ENCODE peak calls at places on chromosomes 13 and 19, in four cellular contexts. V is H1, P is K562, X is HepG2. H is an unnamed sample.

GRCh38 chr13:36515466-36515865 is 83.2 kb downstream of the CCNA1 start:
- DNase-seq in V (no peak), P (no peak), X (no peak), H (no peak)

GRCh38 chr19:7863157-7863970 is 10.8 kb downstream of the PRR36 start:
- DNase-seq in V (peak), P (no peak), X (no peak), H (no peak)

GRCh38 chr19:1945899-1946298 is 4.9 kb downstream of the CSNK1G2 start:
- DNase-seq in V (peak), P (peak), X (peak), H (no peak)

GRCh38 chr19:48149430-48149829 is 20.7 kb downstream of the LIG1 start:
- DNase-seq in V (no peak), P (no peak), X (no peak), H (no peak)

GRCh38 chr19:18589380-18590272 is 1.0 kb downstream of the REX1BD start:
- DNase-seq in V (peak), P (peak), X (peak), H (no peak)

GRCh38 chr13:99265823-99266426 is 7.7 kb upstream of the GPR18 start:
- DNase-seq in V (no peak), P (peak), X (peak), H (no peak)

GRCh38 chr19:4877753-4878490 is 10.5 kb upstream of the PLIN3 start:
- DNase-seq in V (peak), P (peak), X (no peak), H (no peak)

GRCh38 chr19:42280761-42281174 is 11.7 kb downstream of the CIC start:
- DNase-seq in V (no peak), P (peak), X (no peak), H (no peak)

GRCh38 chr13:112783135-112783945 is 93.5 kb downstream of the ATP11A start:
- DNase-seq in V (peak), P (no peak), X (no peak), H (no peak)

GRCh38 chr19:48964205-48965032 is 690 bp upstream of the FTL start:
- DNase-seq in V (peak), P (no peak), X (peak), H (no peak)

GRCh38 chr19:2663920-2664571 is 38.4 kb downstream of the GNG7 start:
- DNase-seq in V (no peak), P (peak), X (no peak), H (no peak)

GRCh38 chr19:18637644-18638630 is 1.1 kb downstream of the KLHL26 start:
- DNase-seq in V (no peak), P (no peak), X (no peak), H (no peak)

GRCh38 chr19:49340865-49341718 is 5.9 kb downstream of the CD37 start:
- DNase-seq in V (no peak), P (no peak), X (no peak), H (no peak)

GRCh38 chr13:99959538-99960230 is 11.9 kb downstream of the ZIC5 start:
- DNase-seq in V (peak), P (no peak), X (no peak), H (no peak)

GRCh38 chr19:8392017-8392591 is 1.9 kb downstream of the RAB11B start:
- DNase-seq in V (no peak), P (no peak), X (no peak), H (no peak)

GRCh38 chr19:49084206-49085019 is 838 bp upstream of the SNRNP70 start:
- DNase-seq in V (no peak), P (no peak), X (no peak), H (no peak)

GRCh38 chr19:7792286-7792685 is 29.2 kb downstream of the CLEC4M start:
- DNase-seq in V (no peak), P (no peak), X (no peak), H (no peak)

GRCh38 chr19:8561071-8561764 is 16.0 kb downstream of the MYO1F start:
- DNase-seq in V (no peak), P (no peak), X (no peak), H (no peak)

GRCh38 chr13:66014757-66015156 is 1215.4 kb downstream of the PCDH9 start:
- DNase-seq in V (no peak), P (no peak), X (no peak), H (no peak)

GRCh38 chr13:44364019-44364418 is 9.6 kb upstream of the SERP2 start:
- DNase-seq in V (no peak), P (no peak), X (peak), H (no peak)

GRCh38 chr13:80082396-80083096 is 258.4 kb downstream of the SPRY2 start:
- DNase-seq in V (no peak), P (no peak), X (no peak), H (no peak)

GRCh38 chr13:71754407-71754974 is 112.5 kb downstream of the DACH1 start:
- DNase-seq in V (no peak), P (no peak), X (no peak), H (no peak)

GRCh38 chr13:109785892-109786450 is 412 bp downstream of the IRS2 start:
- DNase-seq in V (no peak), P (peak), X (no peak), H (no peak)

GRCh38 chr13:85698236-85698635 is 101.0 kb downstream of the SLITRK6 start:
- DNase-seq in V (no peak), P (no peak), X (no peak), H (no peak)

GRCh38 chr19:58538257-58539168 is 5.4 kb upstream of the TRIM28 start:
- DNase-seq in V (peak), P (no peak), X (no peak), H (no peak)

GRCh38 chr19:29232315-29232852 is 19.4 kb upstream of the UQCRFS1 start:
- DNase-seq in V (no peak), P (no peak), X (no peak), H (no peak)

GRCh38 chr13:99734013-99734693 is 232.9 kb downstream of the TM9SF2 start:
- DNase-seq in V (no peak), P (no peak), X (no peak), H (no peak)

GRCh38 chr19:46291829-46292228 is 5.0 kb upstream of the HIF3A start:
- DNase-seq in V (no peak), P (no peak), X (no peak), H (no peak)

GRCh38 chr19:42467437-42467760 is 24.7 kb upstream of the CXCL17 start:
- DNase-seq in V (no peak), P (no peak), X (no peak), H (no peak)

DNA sequence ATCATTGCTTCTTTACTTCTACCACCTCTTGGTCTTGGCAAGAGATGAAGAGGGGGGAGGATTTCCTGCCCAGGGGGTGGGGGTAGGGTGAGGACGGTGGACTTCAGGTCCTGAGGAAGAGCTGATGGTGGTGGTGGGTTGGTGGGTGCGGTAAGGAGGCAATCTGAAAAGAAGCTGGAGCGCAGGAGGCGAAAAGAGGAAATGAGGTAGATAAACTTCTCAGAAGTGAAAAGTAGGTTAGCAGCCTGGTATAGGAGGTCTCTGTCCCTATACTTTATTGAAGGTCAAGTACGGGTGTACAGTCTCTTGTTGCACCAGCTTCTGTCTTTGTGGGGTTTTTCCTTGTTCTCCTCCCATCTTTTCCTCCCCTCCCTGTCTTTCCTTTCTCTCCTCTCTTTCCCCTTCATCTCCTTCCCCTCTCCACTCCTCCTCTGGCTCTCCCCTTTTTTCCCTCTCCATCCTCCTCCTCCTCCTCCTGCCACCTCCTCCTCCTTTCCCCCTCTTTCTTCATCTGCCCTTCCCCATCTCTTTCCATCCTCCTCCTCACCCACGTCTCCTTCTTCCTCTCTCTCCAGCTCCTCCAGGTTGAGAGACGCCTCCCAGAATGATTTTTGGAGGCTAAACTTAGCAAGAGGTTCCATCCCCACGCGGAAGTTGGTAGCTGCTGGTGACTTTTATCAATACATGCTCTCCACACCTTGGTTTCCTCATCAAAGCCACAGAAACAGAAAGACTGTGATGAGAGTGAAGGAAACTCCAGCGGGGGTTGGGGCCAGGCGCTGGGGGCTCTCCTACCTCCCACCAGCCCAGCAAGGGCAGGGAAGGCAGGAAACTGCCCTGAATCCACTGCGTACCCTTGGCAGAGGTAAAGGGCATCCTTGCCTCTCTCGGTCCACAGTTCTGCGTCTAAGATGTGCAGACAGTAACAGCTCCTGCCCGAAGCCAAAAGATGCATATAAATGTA is 15.3 kb downstream of the TNFSF14 start:
- DNase-seq in V (no peak), P (no peak), X (no peak), H (no peak)
- TF ChIP-seq TAF1 in V (no peak), P (no peak), X (no peak), H (no peak)

DNA sequence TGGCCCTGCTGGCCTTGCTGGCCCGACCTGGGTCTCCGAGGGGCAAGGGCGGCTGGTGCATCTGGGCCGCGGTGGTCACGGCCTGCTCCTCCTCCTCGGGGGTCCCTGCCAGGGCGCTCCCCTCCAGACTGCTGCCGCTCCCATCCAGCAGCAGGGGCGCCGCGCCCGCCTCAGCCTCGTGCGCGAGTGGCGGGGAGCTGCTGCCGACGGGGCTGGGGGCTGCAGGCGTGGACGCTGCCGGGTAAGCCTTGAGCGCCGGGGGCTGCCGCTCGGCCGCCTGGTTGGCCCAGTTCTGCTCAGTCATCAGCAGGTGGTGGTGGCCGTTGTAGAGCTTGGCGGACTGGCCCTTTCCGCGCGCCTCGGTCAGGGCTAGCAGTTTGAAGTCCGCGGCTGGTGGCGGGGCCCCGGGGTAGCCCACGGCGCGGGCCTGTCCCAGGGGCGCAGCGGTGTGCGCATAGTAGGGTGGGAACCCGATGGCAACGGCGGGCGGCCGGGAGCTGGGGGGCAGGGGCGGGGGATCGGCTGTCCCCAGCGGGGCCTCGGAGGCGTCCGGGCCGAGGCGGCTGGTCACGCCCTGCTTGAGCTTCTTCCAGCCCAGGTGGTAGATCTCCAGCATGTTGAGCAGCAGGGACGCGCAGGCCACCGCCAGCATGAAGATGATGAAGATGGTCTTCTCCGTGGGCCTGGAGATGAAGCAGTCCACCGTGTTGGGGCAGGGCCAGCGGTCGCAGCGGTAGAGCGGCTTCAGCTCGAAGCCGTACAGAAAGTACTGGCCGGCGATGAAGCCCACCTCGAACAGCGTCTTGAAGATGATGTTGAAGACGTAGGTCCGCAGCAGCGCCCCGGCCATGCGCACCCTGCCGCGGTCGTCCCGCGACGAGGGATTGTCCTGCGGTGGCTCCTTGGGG is 18.6 kb downstream of the GJA3 start:
- DNase-seq in V (peak), P (no peak), X (no peak), H (no peak)
- TF ChIP-seq EZH2 in V (no peak), P (no peak), X (no peak), H (no peak)

GRCh38 chr19:31332096-31332495 is 17.1 kb downstream of the TSHZ3 start:
- DNase-seq in V (no peak), P (no peak), X (no peak), H (no peak)

GRCh38 chr19:31331536-31331935 is 17.7 kb downstream of the TSHZ3 start:
- DNase-seq in V (no peak), P (no peak), X (no peak), H (no peak)

GRCh38 chr19:31334849-31335624 is 14.2 kb downstream of the TSHZ3 start:
- DNase-seq in V (no peak), P (no peak), X (no peak), H (no peak)

GRCh38 chr19:31335716-31336115 is 13.5 kb downstream of the TSHZ3 start:
- DNase-seq in V (no peak), P (no peak), X (no peak), H (no peak)

DNA sequence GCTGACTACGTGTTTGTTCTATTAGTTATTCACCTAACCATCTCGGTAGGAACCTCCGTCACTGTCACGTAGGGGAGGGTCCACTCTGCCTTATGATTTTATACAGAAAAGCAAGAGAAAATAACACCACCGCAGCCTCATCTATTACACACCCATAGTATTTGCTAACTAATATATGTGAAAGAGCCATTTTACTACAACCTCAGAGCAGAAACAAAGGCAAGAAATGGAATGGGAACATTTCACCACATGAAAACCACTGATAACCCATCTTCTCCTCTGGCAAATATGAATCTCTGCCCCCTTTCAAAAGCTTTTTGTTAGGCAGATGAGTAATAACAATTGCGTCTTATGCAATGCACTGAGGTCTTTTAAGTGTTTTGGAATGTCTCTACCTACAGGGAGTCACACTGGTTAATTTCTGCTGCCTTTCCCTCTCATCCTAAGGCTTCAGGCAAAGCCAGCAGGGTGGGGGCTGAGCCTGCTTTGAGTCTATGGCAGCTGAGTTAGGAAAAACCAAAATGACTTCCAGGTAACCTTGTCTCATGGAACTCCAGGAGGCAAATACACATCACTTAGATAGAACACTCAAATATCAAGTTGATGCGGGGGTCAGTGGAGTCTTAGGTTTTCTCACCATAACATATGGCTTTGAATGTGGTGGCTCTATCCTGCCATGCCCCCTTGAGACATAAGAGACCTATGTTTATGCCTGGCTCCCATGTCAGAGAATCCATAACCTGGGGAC is 15.0 kb downstream of the TSHZ3 start:
- DNase-seq in V (no peak), P (no peak), X (no peak), H (no peak)
- TF ChIP-seq TAF1 in V (no peak), P (no peak), X (no peak), H (no peak)

GRCh38 chr19:35559781-35560180 is 3.7 kb downstream of the ATP4A start:
- DNase-seq in V (no peak), P (no peak), X (no peak), H (no peak)

GRCh38 chr19:35559281-35559659 is 4.2 kb downstream of the ATP4A start:
- DNase-seq in V (no peak), P (no peak), X (no peak), H (peak)

GRCh38 chr19:35557539-35558399 is 5.7 kb downstream of the ATP4A start:
- DNase-seq in V (peak), P (peak), X (no peak), H (no peak)

GRCh38 chr19:35560271-35560670 is 3.2 kb downstream of the ATP4A start:
- DNase-seq in V (no peak), P (no peak), X (no peak), H (no peak)

GRCh38 chr19:35558400-35559280 is 4.8 kb downstream of the ATP4A start:
- DNase-seq in V (no peak), P (no peak), X (no peak), H (no peak)
- TF ChIP-seq EZH2 in V (no peak), P (no peak), X (no peak), H (no peak)

DNA sequence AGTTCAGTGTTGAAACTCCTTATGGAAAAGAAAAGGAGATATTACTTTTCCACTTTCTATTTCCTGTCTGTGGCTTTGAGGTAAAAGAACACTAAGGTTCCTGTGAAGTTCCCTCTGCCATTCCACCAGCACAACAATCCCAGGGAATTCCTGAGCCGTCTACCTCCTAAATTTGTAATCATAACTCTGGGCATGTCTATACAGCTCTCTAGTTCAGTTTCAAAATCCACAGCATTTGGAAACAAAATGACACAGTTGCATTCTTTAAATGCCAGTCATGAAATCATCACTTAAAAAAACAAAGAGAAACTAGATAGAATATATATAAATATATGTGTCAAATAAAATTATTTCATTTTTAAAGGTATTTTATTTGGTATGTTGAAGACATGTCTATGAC is 9.0 kb upstream of the THSD1 start:
- DNase-seq in V (no peak), P (no peak), X (no peak), H (no peak)
- TF ChIP-seq TAF1 in V (no peak), P (no peak), X (no peak), H (no peak)

GRCh38 chr19:39307233-39307821 is 11.1 kb downstream of the IFNL1 start:
- DNase-seq in V (peak), P (peak), X (no peak), H (no peak)
- TF ChIP-seq EZH2 in V (no peak), P (no peak), X (no peak), H (no peak)

GRCh38 chr13:46663216-46663615 is 110.2 kb downstream of the LRCH1 start:
- DNase-seq in V (no peak), P (no peak), X (no peak), H (no peak)

GRCh38 chr13:46659413-46660065 is 106.6 kb downstream of the LRCH1 start:
- DNase-seq in V (no peak), P (no peak), X (peak), H (no peak)

GRCh38 chr13:46660408-46660807 is 107.4 kb downstream of the LRCH1 start:
- DNase-seq in V (no peak), P (no peak), X (no peak), H (no peak)

GRCh38 chr13:46662690-46663089 is 109.7 kb downstream of the LRCH1 start:
- DNase-seq in V (no peak), P (no peak), X (no peak), H (no peak)

DNA sequence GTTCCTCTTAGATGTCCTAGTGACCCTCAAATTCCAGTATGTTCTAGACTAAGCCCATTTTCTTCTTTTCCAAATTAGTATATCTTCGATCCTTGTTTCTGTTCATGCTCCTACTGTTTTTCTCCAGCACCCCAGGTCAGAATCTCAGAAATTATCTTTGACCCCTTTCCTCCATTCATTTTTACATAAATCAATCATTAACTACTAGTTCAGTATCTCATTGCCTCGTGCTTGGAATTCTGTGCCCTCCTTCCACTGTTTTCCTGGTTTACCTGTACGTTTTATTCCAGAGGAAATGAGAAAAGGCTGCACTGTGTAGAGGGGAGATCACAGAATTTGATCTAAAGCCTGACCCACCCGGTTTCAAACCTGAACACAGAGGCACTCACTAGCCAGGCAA is 107.9 kb downstream of the LRCH1 start:
- DNase-seq in V (no peak), P (no peak), X (no peak), H (no peak)
- TF ChIP-seq TAF1 in V (no peak), P (no peak), X (no peak), H (no peak)

H was measured in GM12878.